ENCODE peak calls at places on chromosome 12, in ten cellular contexts. N is dorsolateral prefrontal cortex, R is bronchial epithelial cell, U is brain microvascular endothelial cell, Y is left ventricle myocardium inferior, F is psoas muscle, I is uterus, B is body of pancreas, G is PC-9, S is heart right ventricle. T is an unnamed sample.

GRCh38 chr12:473863-474577 is 14.3 kb downstream of the B4GALNT3 start:
- DNase-seq in F (no peak), G (no peak), N (no peak), U (no peak), Y (no peak), B (no peak), I (no peak), S (no peak), R (no peak), T (no peak)

GRCh38 chr12:6295187-6295811 is 15.2 kb upstream of the PLEKHG6 start:
- DNase-seq in R (peak; percentile 98), Y (no peak), S (peak; percentile 65), F (no peak), B (peak; percentile 83), N (no peak), I (no peak), U (peak; percentile 83), G (peak; percentile 99), T (no peak)

GRCh38 chr12:25200703-25201102 is 5.7 kb downstream of the ETFRF1 start:
- DNase-seq in S (no peak), F (no peak), Y (no peak), B (no peak), I (no peak), N (no peak), G (no peak), U (peak; percentile 53), R (peak; percentile 47), T (no peak)

GRCh38 chr12:65666876-65667275 is 157.4 kb upstream of the HMGA2 start:
- DNase-seq in N (no peak), U (peak; percentile 79), G (no peak), S (no peak), Y (no peak), R (no peak), F (no peak), B (no peak), I (no peak), T (no peak)

GRCh38 chr12:1720494-1720893 is 29.6 kb downstream of the ADIPOR2 start:
- DNase-seq in S (no peak), B (no peak), I (no peak), N (no peak), Y (no peak), U (no peak), G (no peak), F (no peak), R (no peak), T (no peak)

GRCh38 chr12:65882504-65882903 is 58.2 kb downstream of the HMGA2 start:
- DNase-seq in U (no peak), R (no peak), I (no peak), B (no peak), S (no peak), N (no peak), F (no peak), G (no peak), Y (no peak), T (no peak)

GRCh38 chr12:69929125-69929524 is 104.1 kb downstream of the MYRFL start:
- DNase-seq in R (no peak), B (no peak), Y (no peak), I (no peak), F (no peak), S (no peak), G (no peak), N (no peak), U (peak; percentile 15), T (no peak)

GRCh38 chr12:66624806-66625205 is 54.1 kb downstream of the GRIP1 start:
- DNase-seq in B (no peak), S (no peak), Y (no peak), G (no peak), I (no peak), N (no peak), U (no peak), F (no peak), R (no peak), T (no peak)

GRCh38 chr12:58917699-58918334 is 2.5 kb downstream of the LRIG3 start:
- DNase-seq in U (peak; percentile 31), I (no peak), B (no peak), R (peak; percentile 47), F (no peak), S (no peak), N (no peak), G (no peak), Y (no peak), T (no peak)
- TF ChIP-seq CTCF in U (no peak), I (no peak), B (no peak), R (no peak), F (no peak), S (no peak), N (no peak), G (no peak), Y (no peak), T (no peak)

DNA sequence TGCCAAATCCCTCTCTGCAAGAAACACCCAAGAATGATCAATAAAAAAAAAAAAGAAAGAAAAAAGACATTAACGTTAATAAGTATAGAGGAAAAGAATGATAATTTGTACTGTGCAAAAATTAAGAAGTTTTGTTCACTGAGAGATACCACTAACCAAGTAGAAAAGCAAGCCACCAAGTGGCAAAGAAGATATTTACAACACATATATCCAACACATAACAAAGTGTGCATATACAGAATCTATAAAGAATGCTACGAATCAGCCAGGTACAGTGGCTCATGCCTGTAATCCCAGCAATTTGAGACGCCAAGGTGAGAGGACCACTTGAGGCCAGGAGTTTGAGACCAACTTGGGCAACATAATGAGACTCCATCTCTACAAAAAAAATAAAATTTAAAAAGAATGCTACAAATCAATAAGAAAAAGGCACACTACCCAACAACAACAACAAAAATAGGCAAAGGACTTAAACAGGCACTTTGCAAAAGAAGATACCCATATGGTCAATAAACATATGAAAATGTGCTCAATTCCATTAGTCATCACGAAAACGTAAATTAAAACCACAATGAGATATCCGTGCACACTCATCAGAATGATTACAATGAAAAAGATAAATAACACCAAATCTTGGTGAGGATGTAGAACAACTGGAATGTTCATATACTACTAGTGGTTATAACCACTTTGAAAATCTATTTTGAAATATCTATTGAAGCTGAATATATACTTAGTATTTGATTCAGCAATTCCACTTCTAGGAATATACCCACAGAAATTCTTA is 19.8 kb downstream of the GALNT4 start:
- DNase-seq in N (no peak), F (no peak), I (no peak), B (no peak), R (no peak), Y (no peak), G (no peak), S (no peak), U (peak; percentile 12), T (no peak)
- TF ChIP-seq CTCF in N (no peak), F (no peak), I (no peak), B (no peak), R (no peak), Y (no peak), G (no peak), S (no peak), U (no peak), T (peak; percentile 44)

DNA sequence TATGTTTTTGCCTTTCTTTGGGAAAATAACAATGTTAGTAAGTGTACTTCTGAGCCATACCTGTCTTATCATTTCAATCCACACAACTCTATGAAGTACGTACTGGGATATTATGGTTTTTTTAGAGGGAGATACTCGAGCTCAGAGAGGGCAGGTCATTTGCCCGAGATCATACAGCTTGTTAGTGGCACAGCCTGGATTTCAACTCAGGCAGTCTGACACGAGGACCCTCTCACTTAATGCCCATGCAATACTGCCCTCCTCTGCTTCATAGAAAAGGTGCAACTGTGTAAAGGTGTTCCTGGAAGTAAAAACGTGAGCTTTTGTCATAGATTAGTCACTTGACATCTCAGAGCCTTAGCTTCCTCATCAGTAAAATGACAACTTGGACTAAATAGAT is 128.0 kb downstream of the NDUFA12 start:
- DNase-seq in U (no peak), B (no peak), S (no peak), N (no peak), Y (no peak), F (no peak), R (peak; percentile 69), G (peak; percentile 59), I (no peak), T (no peak)
- TF ChIP-seq CTCF in U (peak; percentile 36), B (peak; percentile 30), S (peak; percentile 15), N (no peak), Y (peak; percentile 17), F (peak; percentile 21), R (peak; percentile 26), G (peak; percentile 53), I (peak; percentile 34), T (peak; percentile 68)

GRCh38 chr12:34394211-34395055 is 372.1 kb downstream of the ALG10 start:
- DNase-seq in I (peak; percentile 6), R (no peak), S (peak; percentile 1), F (peak; percentile 49), N (peak; percentile 5), G (no peak), B (no peak), U (no peak), Y (peak; percentile 6), T (peak; percentile 52)

GRCh38 chr12:34393086-34393820 is 371.0 kb downstream of the ALG10 start:
- DNase-seq in S (peak; percentile 1), F (peak; percentile 39), Y (peak; percentile 7), G (no peak), U (no peak), R (no peak), B (no peak), I (peak; percentile 5), N (peak; percentile 5), T (peak; percentile 70)

GRCh38 chr12:34395056-34396005 is 373.0 kb downstream of the ALG10 start:
- DNase-seq in R (no peak), Y (peak; percentile 1), G (no peak), B (peak; percentile 0), U (no peak), I (peak; percentile 3), F (peak; percentile 26), N (peak; percentile 4), S (peak; percentile 1), T (peak; percentile 56)

GRCh38 chr12:34392741-34393085 is 370.4 kb downstream of the ALG10 start:
- DNase-seq in B (no peak), G (no peak), I (no peak), U (no peak), R (no peak), F (no peak), Y (peak; percentile 3), S (no peak), N (peak; percentile 6), T (peak; percentile 81)

DNA sequence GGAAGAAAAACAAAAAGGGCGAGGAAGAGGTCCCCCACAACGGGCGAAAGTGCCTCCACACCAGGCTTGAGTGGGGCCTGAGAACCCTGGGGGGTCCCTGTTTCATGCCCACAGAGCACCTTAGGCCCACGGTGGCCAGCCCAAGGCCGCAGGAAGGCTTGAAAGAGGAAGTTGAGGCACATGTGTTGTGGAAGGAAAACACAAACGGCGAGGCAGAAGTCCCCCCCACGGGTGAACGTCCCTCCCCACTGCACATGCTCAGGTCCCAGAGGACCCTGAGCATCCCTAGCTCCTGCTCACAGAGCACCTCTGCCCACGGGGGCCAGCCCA is 371.5 kb downstream of the ALG10 start:
- DNase-seq in B (no peak), G (no peak), F (peak; percentile 37), U (no peak), R (no peak), N (no peak), S (no peak), I (no peak), Y (peak; percentile 5), T (peak; percentile 81)
- TF ChIP-seq CTCF in B (no peak), G (no peak), F (no peak), U (no peak), R (no peak), N (no peak), S (no peak), I (no peak), Y (no peak), T (no peak)

DNA sequence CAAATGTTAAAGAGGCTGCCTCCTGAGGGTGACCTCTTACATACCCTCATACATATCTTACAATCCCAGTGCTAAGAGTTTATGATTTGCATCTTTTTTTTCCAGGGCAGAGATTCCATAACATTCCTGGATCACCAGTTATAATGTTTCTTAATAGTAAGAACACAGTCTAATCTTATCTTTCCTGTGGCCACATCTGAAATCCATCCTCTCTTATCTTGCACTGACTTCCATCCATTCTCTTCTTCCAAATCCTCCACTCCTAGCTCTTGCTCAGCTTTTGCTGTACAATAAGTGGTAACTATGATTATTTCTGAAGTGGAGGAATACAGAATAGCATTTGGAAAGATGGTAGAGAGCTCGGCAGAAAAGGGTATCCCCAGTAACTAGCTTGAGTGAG is 6.3 kb downstream of the CALCOCO1 start:
- DNase-seq in G (no peak), F (no peak), I (no peak), N (no peak), R (no peak), S (no peak), B (no peak), Y (no peak), U (no peak), T (no peak)
- TF ChIP-seq CTCF in G (no peak), F (no peak), I (no peak), N (no peak), R (no peak), S (no peak), B (no peak), Y (no peak), U (no peak), T (no peak)

T was measured in chondrocyte.